ENCODE peak calls at places on chromosomes 16 and 17, in ten cellular contexts. Y, J, F, E, X, U, N, B, C and O are unnamed samples.

GRCh38 chr16:84550096-84550495 is 45.6 kb upstream of the MEAK7 start:
- DNase-seq in B (no peak), E (no peak), J (no peak), Y (no peak), F (no peak), X (no peak), C (no peak), N (no peak), U (no peak), O (no peak)

GRCh38 chr17:41002814-41003213 is 3.1 kb upstream of the KRTAP3-2 start:
- DNase-seq in F (no peak), X (no peak), U (no peak), C (no peak), N (no peak), J (no peak), B (no peak), Y (no peak), E (no peak), O (no peak)

GRCh38 chr17:48997103-48997826 is at the start of gene IGF2BP1:
- DNase-seq in N (no peak), F (no peak), Y (no peak), E (no peak), X (no peak), B (peak), U (no peak), C (no peak), J (no peak), O (peak)

GRCh38 chr17:42325026-42325425 is 36.7 kb downstream of the STAT5A start:
- DNase-seq in E (peak), F (no peak), B (peak), N (no peak), U (peak), X (no peak), J (no peak), C (no peak), Y (peak), O (no peak)

GRCh38 chr16:81645303-81645702 is 133.8 kb upstream of the PLCG2 start:
- DNase-seq in Y (no peak), C (peak), X (peak), U (peak), B (no peak), F (no peak), J (no peak), E (no peak), N (peak), O (no peak)

GRCh38 chr16:75764154-75764768 is 38.0 kb upstream of the CPHXL start:
- DNase-seq in E (peak), F (peak), X (peak), U (peak), N (peak), Y (no peak), J (peak), B (peak), C (peak), O (no peak)

GRCh38 chr16:28904363-28904762 is 20.7 kb downstream of the RABEP2 start:
- DNase-seq in N (no peak), Y (no peak), U (no peak), X (no peak), F (no peak), E (no peak), C (no peak), B (no peak), J (no peak), O (no peak)

GRCh38 chr17:50133028-50133768 is 3.2 kb upstream of the SAMD14 start:
- DNase-seq in E (no peak), N (no peak), J (no peak), X (no peak), U (no peak), Y (no peak), F (no peak), C (peak), B (no peak), O (no peak)

GRCh38 chr16:86951831-86952598 is 365.2 kb downstream of the C16orf95 start:
- DNase-seq in B (peak), F (no peak), Y (no peak), E (no peak), C (peak), X (no peak), N (no peak), J (no peak), U (no peak), O (no peak)

GRCh38 chr17:81277938-81278693 is 17.0 kb downstream of the SLC38A10 start:
- DNase-seq in X (no peak), J (no peak), U (no peak), E (no peak), B (no peak), C (no peak), Y (no peak), F (no peak), N (no peak), O (no peak)

GRCh38 chr17:31388770-31389672 is 2.5 kb upstream of the RAB11FIP4 start:
- DNase-seq in N (no peak), B (peak), X (no peak), E (peak), C (no peak), F (peak), U (no peak), J (peak), Y (no peak), O (no peak)

GRCh38 chr17:41347872-41348760 is 2.5 kb downstream of the KRT33A start:
- DNase-seq in B (no peak), Y (no peak), U (no peak), X (no peak), F (no peak), E (no peak), J (no peak), N (no peak), C (no peak), O (no peak)

GRCh38 chr16:57000271-57001025 is 11.1 kb downstream of the NLRC5 start:
- DNase-seq in X (no peak), E (peak), J (no peak), Y (peak), U (no peak), F (no peak), C (peak), N (peak), B (peak), O (no peak)

GRCh38 chr17:42675348-42675983 is 1.3 kb downstream of the PLEKHH3 start:
- DNase-seq in N (peak), J (no peak), B (no peak), C (no peak), U (no peak), Y (no peak), X (no peak), E (no peak), F (no peak), O (no peak)

GRCh38 chr17:71398706-71399620 is 721.9 kb upstream of the SOX9 start:
- DNase-seq in Y (no peak), U (no peak), E (no peak), F (no peak), J (no peak), C (no peak), X (no peak), N (no peak), B (no peak), O (no peak)

GRCh38 chr17:76075364-76076099 is 951 bp downstream of the GALR2 start:
- DNase-seq in Y (no peak), J (no peak), U (no peak), C (no peak), N (no peak), B (peak), E (no peak), F (no peak), X (no peak), O (no peak)

GRCh38 chr16:82056550-82056896 is 21.5 kb downstream of the HSD17B2 start:
- DNase-seq in U (no peak), F (no peak), B (no peak), X (no peak), E (no peak), Y (no peak), N (no peak), C (no peak), J (no peak), O (no peak)

GRCh38 chr17:77287432-77288068 is 146.8 kb downstream of the SEC14L1 start:
- DNase-seq in N (peak), X (no peak), B (peak), C (no peak), J (no peak), F (no peak), U (peak), Y (no peak), E (no peak), O (no peak)

GRCh38 chr17:68355093-68355492 is 63.8 kb downstream of the ARSG start:
- DNase-seq in U (no peak), B (no peak), C (no peak), N (no peak), J (no peak), E (no peak), Y (no peak), X (no peak), F (no peak), O (no peak)

GRCh38 chr17:29131814-29132682 is 48.1 kb downstream of the MYO18A start:
- DNase-seq in U (no peak), X (no peak), E (no peak), F (no peak), N (no peak), B (no peak), J (no peak), Y (peak), C (peak), O (no peak)

GRCh38 chr17:7835818-7836595 is 2.0 kb downstream of the KDM6B start:
- DNase-seq in Y (no peak), X (no peak), C (no peak), E (no peak), B (peak), U (peak), N (peak), J (no peak), F (peak), O (no peak)

GRCh38 chr17:81241648-81242420 is 2.7 kb downstream of the NDUFAF8 start:
- DNase-seq in B (peak), E (peak), N (peak), C (peak), J (peak), F (peak), U (peak), Y (no peak), X (peak), O (no peak)

GRCh38 chr17:79667121-79667715 is 56.4 kb upstream of the RBFOX3 start:
- DNase-seq in N (no peak), C (no peak), Y (no peak), J (no peak), B (no peak), E (no peak), U (no peak), F (no peak), X (no peak), O (no peak)

GRCh38 chr16:86761117-86761971 is 183.0 kb downstream of the FOXL1 start:
- DNase-seq in X (peak), B (peak), C (peak), F (peak), Y (peak), U (no peak), E (peak), N (peak), J (peak), O (no peak)

GRCh38 chr16:85674418-85674755 is 14.4 kb downstream of the GINS2 start:
- DNase-seq in N (no peak), X (no peak), C (no peak), Y (no peak), B (no peak), J (no peak), F (no peak), U (no peak), E (no peak), O (no peak)

GRCh38 chr17:30716461-30717289 is 107.8 kb downstream of the CRLF3 start:
- DNase-seq in F (peak), J (no peak), C (no peak), E (peak), U (no peak), B (no peak), N (no peak), X (no peak), Y (no peak), O (no peak)

GRCh38 chr16:49378238-49378637 is 4.6 kb downstream of the C16orf78 start:
- DNase-seq in C (no peak), B (no peak), Y (no peak), X (no peak), U (no peak), F (no peak), N (no peak), E (no peak), J (no peak), O (no peak)

GRCh38 chr16:57143125-57143965 is 42.5 kb downstream of the PSME3IP1 start:
- DNase-seq in J (no peak), C (no peak), B (no peak), Y (no peak), X (no peak), F (no peak), U (no peak), E (no peak), N (peak), O (no peak)

GRCh38 chr16:27532088-27532810 is 17.5 kb downstream of the GTF3C1 start:
- DNase-seq in U (no peak), J (no peak), Y (no peak), B (no peak), F (no peak), N (no peak), X (no peak), E (no peak), C (no peak), O (no peak)

GRCh38 chr16:3656491-3657468 is 2.3 kb downstream of the DNASE1 start:
- DNase-seq in X (no peak), U (no peak), J (peak), Y (no peak), B (no peak), N (no peak), E (no peak), F (no peak), C (no peak), O (no peak)

GRCh38 chr17:76003915-76004314 is 3.3 kb downstream of the CDK3 start:
- DNase-seq in J (no peak), U (no peak), Y (no peak), F (no peak), E (no peak), C (no peak), N (no peak), X (no peak), B (no peak), O (no peak)

GRCh38 chr16:81204794-81205680 is 33.5 kb upstream of the BCO1 start:
- DNase-seq in J (peak), Y (no peak), E (peak), B (peak), C (no peak), U (no peak), F (peak), N (peak), X (no peak), O (no peak)

GRCh38 chr17:36823850-36824677 is 113.2 kb upstream of the LHX1 start:
- DNase-seq in C (no peak), E (no peak), F (no peak), U (no peak), X (no peak), B (no peak), Y (no peak), N (no peak), J (no peak), O (no peak)

GRCh38 chr17:40326832-40327199 is 17.8 kb downstream of the RARA start:
- DNase-seq in Y (no peak), B (no peak), J (no peak), U (no peak), E (peak), X (no peak), N (no peak), C (no peak), F (no peak), O (no peak)

GRCh38 chr16:1781758-1782407 is 488 bp downstream of the SPSB3 start:
- DNase-seq in B (peak), N (peak), Y (no peak), X (no peak), J (peak), C (no peak), E (peak), U (no peak), F (peak), O (no peak)

GRCh38 chr17:76446449-76447231 is 6.3 kb downstream of the UBE2O start:
- DNase-seq in Y (no peak), E (no peak), N (no peak), J (no peak), X (peak), U (no peak), C (no peak), B (peak), F (no peak), O (no peak)

GRCh38 chr16:88681709-88682451 is 4.4 kb downstream of the SNAI3 start:
- DNase-seq in F (peak), B (no peak), J (peak), C (peak), X (peak), N (peak), Y (no peak), E (peak), U (no peak), O (no peak)

GRCh38 chr16:68062910-68063393 is 22.2 kb upstream of the NFATC3 start:
- DNase-seq in J (peak), B (no peak), E (no peak), X (no peak), F (peak), U (no peak), C (no peak), Y (no peak), N (peak), O (no peak)
- H3K4me3 ChIP-seq in J (peak), B (no peak), E (no peak), X (no peak), F (no peak), U (no peak), C (no peak), Y (no peak), N (no peak), O (no peak)

GRCh38 chr16:11566398-11566797 is 20.3 kb downstream of the LITAF start:
- DNase-seq in C (no peak), N (no peak), F (no peak), U (no peak), Y (no peak), J (no peak), X (no peak), E (no peak), B (no peak), O (no peak)

GRCh38 chr16:11570258-11570657 is 16.5 kb downstream of the LITAF start:
- DNase-seq in U (no peak), B (no peak), Y (no peak), N (no peak), E (no peak), X (no peak), J (no peak), F (no peak), C (no peak), O (no peak)

GRCh38 chr16:11571549-11571948 is 15.2 kb downstream of the LITAF start:
- DNase-seq in J (no peak), F (no peak), E (no peak), B (no peak), X (no peak), Y (no peak), C (no peak), U (no peak), N (no peak), O (no peak)

GRCh38 chr16:11572301-11572995 is 14.3 kb downstream of the LITAF start:
- DNase-seq in F (no peak), J (peak), X (no peak), Y (no peak), E (no peak), B (no peak), U (no peak), N (peak), C (no peak), O (no peak)

GRCh38 chr16:11570796-11571195 is 15.9 kb downstream of the LITAF start:
- DNase-seq in E (no peak), N (no peak), J (no peak), F (no peak), B (no peak), Y (no peak), U (no peak), C (no peak), X (no peak), O (no peak)
- H3K27ac ChIP-seq in E (no peak), N (no peak), J (no peak), F (no peak), B (no peak), Y (no peak), U (peak), C (no peak), X (no peak), O (no peak)

DNA sequence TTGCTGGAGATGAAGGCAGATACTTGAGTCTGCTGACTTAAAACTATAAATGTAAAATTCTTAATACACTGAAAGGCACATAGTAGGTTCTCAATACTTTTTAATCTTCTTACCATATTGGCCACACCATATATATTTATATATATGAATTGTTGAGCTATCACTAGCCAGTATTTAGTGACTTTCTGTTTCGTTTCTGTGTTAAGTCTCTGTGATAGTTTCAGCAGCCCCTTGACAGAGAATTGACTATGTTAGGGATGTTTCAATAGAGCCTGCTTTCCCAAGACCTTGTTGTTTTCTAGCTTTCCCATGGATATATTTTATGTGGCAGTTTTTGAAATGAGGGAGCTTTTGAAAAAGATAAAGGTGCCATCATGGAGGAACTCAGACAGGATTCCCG is 206.5 kb upstream of the GOT2 start:
- DNase-seq in U (no peak), F (no peak), Y (no peak), N (no peak), E (no peak), B (no peak), C (no peak), J (no peak), X (no peak), O (no peak)
- H3K4me3 ChIP-seq in U (no peak), F (no peak), Y (no peak), N (no peak), E (no peak), B (no peak), C (no peak), J (no peak), X (no peak), O (no peak)

DNA sequence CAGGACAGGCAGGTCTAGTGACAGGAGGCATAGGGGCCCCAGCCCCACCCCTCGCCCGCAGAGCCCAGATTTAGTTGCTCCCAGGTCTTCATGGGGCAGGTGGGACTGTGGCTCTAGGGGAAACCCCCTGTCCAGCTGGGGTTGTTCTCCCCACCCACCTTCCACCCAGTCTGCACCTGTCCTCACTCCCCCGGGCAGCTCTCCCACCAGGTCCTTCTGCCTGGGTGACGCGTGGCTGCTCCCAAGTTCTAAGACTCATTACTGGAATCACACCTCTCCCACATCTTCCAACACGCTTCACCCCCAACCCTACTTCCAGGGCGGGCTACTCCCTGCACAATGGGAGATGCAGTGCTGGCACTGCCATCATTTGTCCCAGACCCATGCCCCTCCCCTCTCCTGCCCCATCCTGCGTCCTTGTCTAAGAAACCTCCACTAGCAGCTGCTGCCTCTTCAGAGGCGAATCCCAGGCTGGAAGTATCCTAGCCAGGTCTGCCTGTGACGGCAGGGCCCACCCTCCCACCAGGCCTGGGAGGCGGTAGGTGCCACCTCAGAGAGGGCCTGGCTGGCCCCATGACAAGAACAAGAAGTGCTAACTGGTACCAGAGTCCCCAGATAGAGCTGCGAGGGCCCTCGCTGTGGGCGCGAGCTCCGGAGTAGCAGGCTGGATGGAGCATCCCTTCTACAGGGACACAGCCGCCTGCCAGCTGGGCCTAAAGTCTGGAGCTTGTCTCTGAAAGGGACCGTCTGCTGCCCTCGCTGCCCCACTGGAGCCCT is 22.8 kb downstream of the GRIN2C start:
- DNase-seq in J (no peak), E (no peak), Y (no peak), F (no peak), U (no peak), N (no peak), B (no peak), C (no peak), X (no peak), O (no peak)
- H3K27ac ChIP-seq in J (no peak), E (no peak), Y (no peak), F (no peak), U (no peak), N (no peak), B (no peak), C (no peak), X (no peak), O (no peak)

GRCh38 chr17:65554568-65555223 is 6.8 kb downstream of the AXIN2 start:
- DNase-seq in N (peak), F (no peak), E (no peak), C (no peak), U (no peak), X (no peak), J (no peak), B (no peak), Y (no peak), O (no peak)
- H3K4me3 ChIP-seq in N (peak), F (no peak), E (no peak), C (no peak), U (no peak), X (no peak), J (no peak), B (no peak), Y (no peak), O (no peak)

GRCh38 chr16:73095142-73095791 is 47.3 kb upstream of the ZFHX3 start:
- DNase-seq in Y (no peak), J (no peak), N (no peak), U (no peak), C (no peak), E (no peak), B (no peak), F (no peak), X (no peak), O (no peak)
- H3K27ac ChIP-seq in Y (peak), J (no peak), N (no peak), U (no peak), C (peak), E (no peak), B (peak), F (no peak), X (no peak), O (peak)